ENCODE peak calls at places on chromosomes 1 and 21, in four cellular contexts. F is lower lobe of right lung, B is myocyte, D is LoVo. P is an unnamed sample.

GRCh38 chr1:229430761-229431269 is 3.1 kb downstream of the ACTA1 start:
- DNase-seq in B (peak), F (peak), D (peak), P (no peak)

GRCh38 chr1:24957808-24958752 is 28.0 kb upstream of the RUNX3 start:
- DNase-seq in B (no peak), F (no peak), D (no peak), P (no peak)

GRCh38 chr1:54609301-54609921 is 13.9 kb downstream of the FAM151A start:
- DNase-seq in F (no peak), D (no peak), B (peak), P (no peak)

GRCh38 chr1:229699613-229700242 is 73.7 kb downstream of the URB2 start:
- DNase-seq in D (no peak), F (no peak), B (peak), P (no peak)

GRCh38 chr1:215710340-215710971 is 143.4 kb downstream of the KCTD3 start:
- DNase-seq in D (peak), B (peak), F (no peak), P (peak)

GRCh38 chr1:3032970-3033794 is 11.9 kb downstream of the ACTRT2 start:
- DNase-seq in B (no peak), D (no peak), F (no peak), P (no peak)

GRCh38 chr1:170010443-170010842 is 64.1 kb downstream of the KIFAP3 start:
- DNase-seq in F (no peak), D (peak), B (peak), P (peak)

GRCh38 chr1:87495870-87496269 is 167.2 kb downstream of the LMO4 start:
- DNase-seq in B (no peak), F (no peak), D (no peak), P (no peak)

GRCh38 chr1:1014896-1015681 is 1.8 kb downstream of the ISG15 start:
- DNase-seq in D (no peak), F (no peak), B (no peak), P (no peak)

GRCh38 chr1:38656741-38657140 is 202.8 kb downstream of the RRAGC start:
- DNase-seq in D (no peak), B (no peak), F (no peak), P (no peak)

GRCh38 chr1:155978973-155979429 is 654 bp upstream of the ARHGEF2 start:
- DNase-seq in F (no peak), D (no peak), B (peak), P (peak)

GRCh38 chr1:151255381-151255780 is 847 bp downstream of the PSMD4 start:
- DNase-seq in F (no peak), B (no peak), D (no peak), P (no peak)

GRCh38 chr1:101235696-101236545 is 898 bp upstream of the S1PR1 start:
- DNase-seq in F (peak), B (peak), D (peak), P (no peak)

GRCh38 chr1:60911980-60912692 is 170.2 kb upstream of the NFIA start:
- DNase-seq in D (no peak), F (no peak), B (peak), P (no peak)

GRCh38 chr21:17550671-17551308 is 37.9 kb downstream of the CXADR start:
- DNase-seq in D (no peak), F (no peak), B (no peak), P (no peak)

GRCh38 chr1:85502625-85503083 is 37.7 kb upstream of the DDAH1 start:
- DNase-seq in B (peak), D (peak), F (no peak), P (peak)

GRCh38 chr1:164310166-164310565 is 248.8 kb upstream of the PBX1 start:
- DNase-seq in B (no peak), F (no peak), D (no peak), P (no peak)

GRCh38 chr21:44568667-44569556 is 4.6 kb upstream of the KRTAP10-4 start:
- DNase-seq in F (no peak), B (no peak), D (no peak), P (no peak)

GRCh38 chr1:154167461-154167860 is 12.6 kb upstream of the NUP210L start:
- DNase-seq in F (no peak), D (no peak), B (no peak), P (no peak)

GRCh38 chr1:51520700-51521248 is 1.7 kb upstream of the EPS15 start:
- DNase-seq in B (no peak), D (no peak), F (no peak), P (peak)